ENCODE peak calls at places on chromosomes 3 and 15, in six cellular contexts. S, E, U, Y, N and O are unnamed samples.

GRCh38 chr3:193145248-193145647 is 95.8 kb upstream of the PLAAT1 start:
- DNase-seq in S (no peak), U (no peak), E (no peak), Y (no peak), N (no peak), O (no peak)

GRCh38 chr3:122324871-122325323 is at the start of gene CSTA:
- DNase-seq in Y (no peak), E (peak; percentile 96), N (no peak), S (no peak), U (no peak), O (no peak)

GRCh38 chr15:96381463-96381862 is 51.0 kb downstream of the NR2F2 start:
- DNase-seq in N (no peak), U (no peak), S (no peak), Y (no peak), E (no peak), O (no peak)

GRCh38 chr15:32701863-32702262 is 15.9 kb upstream of the GREM1 start:
- DNase-seq in Y (no peak), S (no peak), E (no peak), N (no peak), U (no peak), O (no peak)

GRCh38 chr3:127779747-127780146 is 42.6 kb downstream of the MGLL start:
- DNase-seq in Y (peak; percentile 70), U (no peak), S (no peak), N (no peak), E (peak; percentile 66), O (no peak)

GRCh38 chr3:13574083-13574797 is 25.3 kb downstream of the FBLN2 start:
- DNase-seq in Y (no peak), N (peak; percentile 62), S (peak; percentile 95), U (no peak), E (no peak), O (peak; percentile 62)

GRCh38 chr15:29734917-29735572 is 87.2 kb downstream of the TJP1 start:
- DNase-seq in U (no peak), E (no peak), Y (no peak), S (no peak), N (peak; percentile 32), O (no peak)

GRCh38 chr3:171876651-171877272 is 33.6 kb downstream of the TMEM212 start:
- DNase-seq in Y (no peak), N (peak; percentile 32), E (peak; percentile 94), S (no peak), U (no peak), O (no peak)

GRCh38 chr3:86793786-86794185 is 197.2 kb downstream of the VGLL3 start:
- DNase-seq in E (peak; percentile 86), S (no peak), U (no peak), N (peak; percentile 38), Y (no peak), O (no peak)

GRCh38 chr15:42465520-42466259 is 25.3 kb downstream of the ZNF106 start:
- DNase-seq in Y (no peak), E (no peak), S (no peak), U (no peak), N (no peak), O (no peak)

GRCh38 chr3:145639880-145640279 is 521.1 kb downstream of the PLOD2 start:
- DNase-seq in N (peak; percentile 51), S (no peak), U (no peak), Y (no peak), E (no peak), O (no peak)

GRCh38 chr3:123194552-123194951 is 7.2 kb upstream of the SEC22A start:
- DNase-seq in U (no peak), N (peak; percentile 25), S (peak; percentile 26), Y (no peak), E (no peak), O (no peak)

GRCh38 chr15:52518487-52518886 is 10.2 kb downstream of the MYO5A start:
- DNase-seq in Y (no peak), S (no peak), N (no peak), E (no peak), U (no peak), O (no peak)

GRCh38 chr3:63067999-63068645 is 192.9 kb upstream of the CADPS start:
- DNase-seq in U (no peak), N (peak; percentile 79), Y (no peak), S (no peak), E (peak; percentile 25), O (no peak)

GRCh38 chr3:159616234-159616825 is 372.3 kb upstream of the IL12A start:
- DNase-seq in Y (no peak), U (peak; percentile 59), N (peak; percentile 48), E (peak; percentile 48), S (no peak), O (no peak)

GRCh38 chr3:136979684-136980083 is 21.9 kb downstream of the IL20RB start:
- DNase-seq in U (no peak), Y (no peak), E (peak; percentile 51), N (no peak), S (no peak), O (no peak)

GRCh38 chr3:194306771-194307640 is 44.1 kb downstream of the CPN2 start:
- DNase-seq in Y (no peak), U (no peak), S (no peak), N (no peak), E (no peak), O (peak; percentile 33)
- H3K4me3 ChIP-seq in Y (no peak overlapping the region), U (no peak overlapping the region), S (no peak overlapping the region), N (no peak overlapping the region), E (no peak overlapping the region), O (no peak overlapping the region)

GRCh38 chr3:149134560-149134959 is 5.1 kb downstream of the HPS3 start:
- DNase-seq in N (peak; percentile 17), Y (no peak), E (peak; percentile 32), S (no peak), U (no peak), O (no peak)

GRCh38 chr3:149131594-149131993 is 2.2 kb downstream of the HPS3 start:
- DNase-seq in E (no peak), S (no peak), N (no peak), Y (no peak), U (no peak), O (no peak)

GRCh38 chr3:149128856-149129255 is 582 bp upstream of the HPS3 start:
- DNase-seq in N (no peak), E (no peak), Y (no peak), S (no peak), U (no peak), O (no peak)

GRCh38 chr3:149129326-149130123 is at the start of gene HPS3:
- DNase-seq in Y (peak; percentile 85), U (peak; percentile 90), S (peak; percentile 96), E (peak; percentile 87), N (peak; percentile 98), O (peak; percentile 95)
- TF ChIP-seq CTCF in Y (no peak), U (no peak), S (no peak), E (no peak), N (no peak), O (no peak)

DNA sequence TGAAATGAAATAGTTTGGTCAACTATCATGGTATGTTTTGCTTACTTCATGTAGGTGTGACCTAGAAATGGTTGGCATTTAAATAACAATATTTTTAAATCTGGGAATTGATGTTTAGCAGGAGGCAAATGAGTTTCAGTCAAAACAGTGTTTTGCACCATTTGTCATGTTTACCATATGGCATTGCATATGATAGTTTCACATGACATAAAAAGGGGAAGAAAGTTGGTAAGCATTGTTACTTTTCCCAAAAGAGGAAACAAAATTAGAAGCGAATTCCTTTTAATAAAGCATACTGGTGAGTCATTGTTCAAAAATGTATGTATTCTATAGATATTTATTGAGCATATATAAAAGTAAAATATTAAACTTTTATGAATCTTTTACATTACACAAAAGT is 2.3 kb downstream of the RNF13 start:
- DNase-seq in N (no peak), U (no peak), S (no peak), E (no peak), Y (no peak), O (no peak)
- H3K27ac ChIP-seq in N (no peak overlapping the region), U (no peak overlapping the region), S (no peak overlapping the region), E (peak overlapping the region; percentile 96), Y (peak overlapping the region; percentile 93), O (peak overlapping the region; percentile 98)

DNA sequence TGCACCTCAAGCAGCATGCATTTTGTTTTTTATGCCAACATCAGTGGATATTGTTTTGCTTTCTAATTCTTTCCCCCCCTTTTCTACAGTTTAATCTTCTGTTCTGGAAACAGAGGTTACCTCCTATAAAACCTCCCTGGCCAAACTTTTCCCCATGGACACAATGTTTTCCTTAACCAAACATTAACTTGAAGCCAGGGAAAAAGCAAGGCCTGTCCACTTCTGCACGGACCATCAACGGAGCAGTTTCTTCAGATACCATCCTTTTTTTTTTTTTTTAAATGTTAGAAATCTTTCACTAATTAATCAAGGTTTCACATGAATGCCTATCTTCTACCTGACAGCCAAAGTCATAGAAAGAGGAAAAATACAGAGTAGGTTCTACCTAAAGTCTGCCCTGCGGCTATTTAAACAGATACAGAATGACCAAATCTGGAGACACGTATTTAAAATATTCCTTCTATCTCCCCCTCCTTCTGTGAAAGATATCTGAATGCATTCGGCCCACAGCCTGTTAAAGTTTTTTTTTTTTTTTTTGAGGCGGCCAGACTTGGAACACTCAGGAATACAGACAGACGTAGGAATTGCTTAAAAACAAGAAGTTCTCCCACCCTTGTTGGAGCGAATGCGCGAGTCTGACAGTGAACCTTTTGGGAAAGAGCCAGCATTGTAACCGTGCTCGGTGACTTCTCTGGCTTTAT is 126.8 kb downstream of the ADAMTS9 start:
- DNase-seq in U (no peak), Y (no peak), S (no peak), N (no peak), E (no peak), O (no peak)
- H3K4me3 ChIP-seq in U (no peak overlapping the region), Y (peak overlapping the region; percentile 9), S (no peak overlapping the region), N (no peak overlapping the region), E (no peak overlapping the region), O (peak overlapping the region; percentile 53)

GRCh38 chr3:11161666-11162065 is 7.4 kb downstream of the HRH1 start:
- DNase-seq in N (no peak), Y (no peak), E (no peak), S (no peak), U (no peak), O (peak; percentile 31)
- TF ChIP-seq CTCF in N (no peak), Y (no peak), E (no peak), S (peak; percentile 24), U (no peak), O (no peak)

GRCh38 chr3:42829083-42829627 is 19.9 kb downstream of the ACKR2 start:
- DNase-seq in U (no peak), S (no peak), N (peak; percentile 71), Y (no peak), E (peak; percentile 76), O (no peak)

GRCh38 chr3:42829628-42830436 is 20.6 kb downstream of the ACKR2 start:
- DNase-seq in U (no peak), S (no peak), N (no peak), Y (no peak), E (no peak), O (no peak)

GRCh38 chr3:42827023-42827422 is 17.8 kb downstream of the ACKR2 start:
- DNase-seq in N (no peak), U (no peak), Y (no peak), S (no peak), E (peak; percentile 27), O (no peak)

GRCh38 chr3:42830437-42831320 is 21.4 kb downstream of the ACKR2 start:
- DNase-seq in E (peak; percentile 34), U (no peak), S (peak; percentile 34), N (peak; percentile 68), Y (no peak), O (no peak)

GRCh38 chr3:42827654-42828053 is 18.4 kb downstream of the ACKR2 start:
- DNase-seq in U (no peak), Y (no peak), N (no peak), S (no peak), E (peak; percentile 39), O (no peak)
- H3K27ac ChIP-seq in U (no peak overlapping the region), Y (no peak overlapping the region), N (peak overlapping the region; percentile 90), S (no peak overlapping the region), E (peak overlapping the region; percentile 9), O (no peak overlapping the region)